ENCODE peak calls at places on chromosomes 16 and 17, in ten cellular contexts. P is uterus; X is CD8-positive, alpha-beta T cell; J is CD4-positive, alpha-beta T cell; O is fibroblast of lung; Z is ovary; S is lung; Q is body of pancreas; E is Peyer's patch; Y is GM23248. L is an unnamed sample.

GRCh38 chr16:56965149-56965938 is 3.6 kb downstream of the CETP start:
- DNase-seq in X (no peak), Q (no peak), P (no peak), Y (peak; percentile 42), E (no peak), S (no peak), O (no peak), J (no peak), Z (no peak), L (no peak)

GRCh38 chr17:51995797-51996403 is 162.6 kb downstream of the CA10 start:
- DNase-seq in O (no peak), P (no peak), Z (no peak), J (no peak), Y (no peak), E (no peak), Q (no peak), X (no peak), S (no peak), L (no peak)

GRCh38 chr16:26525856-26526255 is 540.9 kb upstream of the C16orf82 start:
- DNase-seq in J (no peak), P (no peak), Q (no peak), E (no peak), Z (no peak), X (no peak), Y (no peak), O (no peak), S (no peak), L (no peak)

GRCh38 chr16:56041556-56042140 is 149.6 kb upstream of the GNAO1 start:
- DNase-seq in Z (no peak), Y (peak; percentile 1), J (peak; percentile 10), O (no peak), P (no peak), S (no peak), Q (peak; percentile 39), X (peak; percentile 50), E (peak; percentile 49), L (no peak)

GRCh38 chr17:57425903-57426574 is 169.7 kb downstream of the MSI2 start:
- DNase-seq in Q (no peak), X (no peak), J (no peak), O (no peak), P (no peak), E (no peak), S (no peak), Y (no peak), Z (no peak), L (no peak)

GRCh38 chr16:2231016-2231931 is 5.0 kb upstream of the DNASE1L2 start:
- DNase-seq in X (no peak), Z (no peak), J (no peak), O (no peak), Y (no peak), E (no peak), S (no peak), P (no peak), Q (no peak), L (no peak)

GRCh38 chr16:81551141-81551808 is 106.7 kb downstream of the CMIP start:
- DNase-seq in E (no peak), Q (no peak), S (no peak), P (no peak), Y (peak; percentile 92), O (no peak), J (no peak), Z (no peak), X (no peak), L (no peak)

GRCh38 chr16:69709456-69710084 is 16.8 kb downstream of the NQO1 start:
- DNase-seq in Z (no peak), E (no peak), Y (peak; percentile 81), S (no peak), O (peak; percentile 80), Q (no peak), P (no peak), J (no peak), X (no peak), L (peak; percentile 52)

GRCh38 chr17:19746517-19746916 is 1.6 kb downstream of the ALDH3A1 start:
- DNase-seq in O (no peak), S (no peak), P (no peak), E (no peak), J (no peak), X (no peak), Y (no peak), Z (no peak), Q (no peak), L (no peak)

GRCh38 chr16:15502041-15502725 is 67.8 kb downstream of the BMERB1 start:
- DNase-seq in O (peak; percentile 91), S (no peak), E (no peak), Y (peak; percentile 95), Q (no peak), X (no peak), Z (no peak), P (no peak), J (no peak), L (peak; percentile 91)

GRCh38 chr17:52762147-52762793 is 603.8 kb upstream of the CA10 start:
- DNase-seq in Q (no peak), X (no peak), J (no peak), Y (no peak), O (no peak), Z (no peak), E (no peak), P (no peak), S (no peak), L (no peak)

GRCh38 chr17:49455226-49455968 is 39.7 kb upstream of the NGFR start:
- DNase-seq in Y (peak; percentile 45), J (no peak), Z (no peak), S (no peak), Q (no peak), X (no peak), P (no peak), E (no peak), O (no peak), L (no peak)

GRCh38 chr16:14117051-14117450 is 45.9 kb downstream of the MRTFB start:
- DNase-seq in E (no peak), P (no peak), O (no peak), Y (no peak), Z (no peak), Q (no peak), S (no peak), J (no peak), X (no peak), L (no peak)

GRCh38 chr17:74391771-74392170 is 24.5 kb downstream of the GPR142 start:
- DNase-seq in O (no peak), Z (no peak), E (no peak), J (no peak), Q (no peak), Y (no peak), P (no peak), S (no peak), X (no peak), L (no peak)

GRCh38 chr17:63445571-63446217 is 412 bp downstream of the CYB561 start:
- DNase-seq in P (no peak), J (peak; percentile 64), S (peak; percentile 58), X (no peak), E (peak; percentile 64), Z (no peak), O (no peak), Y (peak; percentile 84), Q (peak; percentile 83), L (peak; percentile 71)

GRCh38 chr17:58007781-58008706 is 998 bp upstream of the SRSF1 start:
- DNase-seq in J (no peak), Y (peak; percentile 56), S (no peak), Q (no peak), O (no peak), P (peak; percentile 18), E (no peak), X (no peak), Z (no peak), L (no peak)

GRCh38 chr16:72728516-72728915 is 319.4 kb downstream of the ZFHX3 start:
- DNase-seq in J (no peak), Y (no peak), P (no peak), X (no peak), S (no peak), E (no peak), Q (no peak), Z (no peak), O (no peak), L (no peak)

GRCh38 chr17:41806685-41807445 is 4.9 kb downstream of the P3H4 start:
- DNase-seq in X (no peak), P (no peak), E (peak; percentile 80), J (no peak), Q (no peak), Z (no peak), S (no peak), O (no peak), Y (no peak), L (no peak)

GRCh38 chr16:28991687-28992086 is 6.8 kb downstream of the LAT start:
- DNase-seq in P (no peak), Y (no peak), J (no peak), Z (no peak), X (no peak), E (no peak), Q (no peak), S (no peak), O (no peak), L (no peak)
- H3K27ac ChIP-seq in P (no peak overlapping the region), Y (no peak overlapping the region), J (no peak overlapping the region), Z (no peak overlapping the region), X (no peak overlapping the region), E (no peak overlapping the region), Q (no peak overlapping the region), S (no peak overlapping the region), O (no peak overlapping the region), L (no peak overlapping the region)

DNA sequence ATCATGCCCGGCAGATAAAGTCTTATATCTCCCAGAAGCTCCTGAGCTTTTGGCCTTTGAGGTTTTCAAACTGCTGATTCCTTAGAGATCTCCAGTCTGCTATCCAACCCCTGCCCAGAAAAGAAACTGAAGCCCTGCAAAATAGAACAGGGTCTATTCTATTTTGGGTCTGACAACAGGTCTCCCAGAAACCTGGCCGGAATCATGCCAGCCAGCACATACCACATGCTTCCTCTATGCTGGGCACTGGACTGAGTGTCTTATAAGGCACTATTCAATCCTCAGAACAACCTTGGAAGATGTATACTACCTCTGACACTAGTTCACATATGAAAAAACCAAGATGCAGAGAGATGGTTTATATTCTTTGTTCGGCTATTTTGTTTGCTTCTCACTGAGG is 21.3 kb upstream of the GFOD2 start:
- DNase-seq in P (no peak), Z (no peak), Q (no peak), Y (no peak), J (no peak), E (no peak), X (no peak), O (no peak), S (no peak), L (no peak)
- H3K27ac ChIP-seq in P (no peak overlapping the region), Z (no peak overlapping the region), Q (no peak overlapping the region), Y (no peak overlapping the region), J (no peak overlapping the region), E (no peak overlapping the region), X (no peak overlapping the region), O (no peak overlapping the region), S (no peak overlapping the region), L (no peak overlapping the region)

GRCh38 chr16:5235119-5235518 is 137.5 kb upstream of the EEF2KMT start:
- DNase-seq in Y (no peak), Z (no peak), P (no peak), S (no peak), Q (no peak), E (no peak), O (no peak), X (no peak), J (no peak), L (no peak)
- H3K27ac ChIP-seq in Y (no peak overlapping the region), Z (no peak overlapping the region), P (no peak overlapping the region), S (no peak overlapping the region), Q (no peak overlapping the region), E (no peak overlapping the region), O (no peak overlapping the region), X (no peak overlapping the region), J (no peak overlapping the region), L (no peak overlapping the region)

GRCh38 chr17:29661220-29661619 is 38.5 kb upstream of the CORO6 start:
- DNase-seq in Q (no peak), J (no peak), Y (no peak), S (no peak), Z (no peak), O (no peak), X (no peak), P (no peak), E (no peak), L (no peak)
- H3K27ac ChIP-seq in Q (no peak overlapping the region), J (no peak overlapping the region), Y (no peak overlapping the region), S (no peak overlapping the region), Z (no peak overlapping the region), O (no peak overlapping the region), X (no peak overlapping the region), P (no peak overlapping the region), E (no peak overlapping the region), L (no peak overlapping the region)

L was measured in SJSA1.